ENCODE peak calls at places on chromosome 16, in five cellular contexts. U is CD8-positive, alpha-beta T cell; H is Peyer's patch; F is foreskin fibroblast; Q is heart right ventricle. W is an unnamed sample.

GRCh38 chr16:58025351-58026138 is at the start of gene MMP15:
- DNase-seq in Q (peak), H (peak), F (peak), U (peak), W (peak)

GRCh38 chr16:54931757-54932660 is 1.3 kb downstream of the IRX5 start:
- DNase-seq in F (no peak), U (no peak), H (no peak), Q (no peak), W (no peak)

GRCh38 chr16:4968879-4969278 is 10.7 kb downstream of the SEC14L5 start:
- DNase-seq in F (no peak), Q (no peak), U (no peak), H (no peak), W (no peak)

GRCh38 chr16:21619765-21620462 is 20.5 kb downstream of the METTL9 start:
- DNase-seq in H (no peak), U (no peak), F (no peak), Q (no peak), W (no peak)

GRCh38 chr16:31382485-31383161 is 10.5 kb upstream of the ITGAD start:
- DNase-seq in Q (peak), U (peak), F (peak), H (peak), W (peak)

GRCh38 chr16:65728172-65728571 is 606.3 kb upstream of the CDH11 start:
- DNase-seq in Q (peak), F (no peak), U (no peak), H (no peak), W (no peak)

GRCh38 chr16:69703638-69704037 is 22.7 kb downstream of the NQO1 start:
- DNase-seq in Q (no peak), U (no peak), H (no peak), F (no peak), W (no peak)

GRCh38 chr16:19804538-19805323 is 79.9 kb downstream of the GPRC5B start:
- DNase-seq in H (peak), F (no peak), U (peak), Q (peak), W (peak)

GRCh38 chr16:27221576-27222498 is 18.5 kb downstream of the KDM8 start:
- DNase-seq in Q (peak), U (no peak), H (no peak), F (peak), W (peak)

GRCh38 chr16:35176449-35176848 is 1717.0 kb downstream of the TP53TG3F start:
- DNase-seq in U (no peak), H (no peak), Q (peak), F (no peak), W (no peak)

GRCh38 chr16:49019081-49019633 is 262.5 kb downstream of the CBLN1 start:
- DNase-seq in Q (no peak), F (peak), H (no peak), U (no peak), W (no peak)

GRCh38 chr16:58012481-58012880 is 11.3 kb downstream of the USB1 start:
- DNase-seq in Q (no peak), U (no peak), H (no peak), F (no peak), W (no peak)

GRCh38 chr16:79800016-79800608 is 199.6 kb upstream of the MAF start:
- DNase-seq in Q (no peak), U (no peak), F (no peak), H (no peak), W (no peak)

GRCh38 chr16:51507286-51507685 is 356.2 kb upstream of the SALL1 start:
- DNase-seq in H (no peak), U (no peak), F (no peak), Q (no peak), W (no peak)

GRCh38 chr16:23101012-23101550 is 48.2 kb downstream of the USP31 start:
- DNase-seq in Q (no peak), U (no peak), H (no peak), F (no peak), W (no peak)

GRCh38 chr16:17307501-17307900 is 163.3 kb downstream of the XYLT1 start:
- DNase-seq in H (no peak), Q (no peak), U (no peak), F (no peak), W (no peak)

GRCh38 chr16:53922067-53922804 is 218.3 kb downstream of the FTO start:
- DNase-seq in F (no peak), Q (no peak), H (no peak), U (no peak), W (no peak)
- H3K4me3 ChIP-seq in F (no peak), Q (no peak), H (no peak), U (no peak), W (no peak)

DNA sequence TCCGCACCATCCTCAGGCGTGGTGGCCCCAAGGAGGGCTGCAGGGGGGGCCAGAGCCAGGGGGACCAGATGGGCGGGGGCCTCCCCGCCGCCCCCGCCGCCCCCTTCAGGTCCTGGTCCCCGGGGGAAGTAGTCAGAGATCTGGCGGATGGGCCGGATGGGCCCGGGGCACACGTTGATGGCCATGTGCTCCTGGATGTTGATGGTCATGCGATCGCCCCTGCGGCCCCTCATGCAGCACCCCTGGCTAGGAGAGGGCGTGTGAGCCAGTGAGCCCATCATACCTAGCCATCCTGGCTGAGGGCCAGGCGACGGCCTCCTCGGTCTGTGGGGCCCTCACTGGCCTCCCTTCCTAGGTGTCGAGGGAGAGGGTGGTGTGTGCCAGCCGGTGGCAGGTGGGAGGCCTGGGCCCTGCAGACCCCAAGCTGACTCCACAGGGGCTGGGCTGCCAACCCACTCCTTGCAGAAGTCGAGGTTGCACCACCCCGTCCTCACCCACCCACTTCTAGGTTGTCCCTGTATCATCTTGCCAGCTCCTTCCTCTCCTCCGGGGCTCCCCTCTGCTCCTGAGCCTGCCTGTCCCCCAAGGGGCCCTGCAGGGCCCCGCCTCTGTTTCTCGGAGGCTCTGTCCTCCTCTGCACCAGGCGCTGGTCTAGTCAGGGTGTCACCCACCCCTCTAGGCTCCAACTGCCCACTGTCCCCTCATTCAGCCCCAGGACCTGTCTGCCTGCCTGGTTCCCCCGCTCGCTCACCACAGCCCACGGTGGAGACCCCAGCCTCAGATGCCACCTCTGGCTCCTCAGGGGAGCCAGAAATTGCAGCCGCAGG is 624 bp downstream of the DOC2A start:
- DNase-seq in F (no peak), Q (no peak), H (no peak), U (no peak), W (no peak)
- H3K4me3 ChIP-seq in F (no peak), Q (peak), H (peak), U (peak), W (peak)

GRCh38 chr16:67431077-67431804 is at the start of gene HSD11B2:
- DNase-seq in Q (no peak), F (peak), H (peak), U (no peak), W (no peak)
- H3K4me3 ChIP-seq in Q (peak), F (peak), H (peak), U (peak), W (peak)

DNA sequence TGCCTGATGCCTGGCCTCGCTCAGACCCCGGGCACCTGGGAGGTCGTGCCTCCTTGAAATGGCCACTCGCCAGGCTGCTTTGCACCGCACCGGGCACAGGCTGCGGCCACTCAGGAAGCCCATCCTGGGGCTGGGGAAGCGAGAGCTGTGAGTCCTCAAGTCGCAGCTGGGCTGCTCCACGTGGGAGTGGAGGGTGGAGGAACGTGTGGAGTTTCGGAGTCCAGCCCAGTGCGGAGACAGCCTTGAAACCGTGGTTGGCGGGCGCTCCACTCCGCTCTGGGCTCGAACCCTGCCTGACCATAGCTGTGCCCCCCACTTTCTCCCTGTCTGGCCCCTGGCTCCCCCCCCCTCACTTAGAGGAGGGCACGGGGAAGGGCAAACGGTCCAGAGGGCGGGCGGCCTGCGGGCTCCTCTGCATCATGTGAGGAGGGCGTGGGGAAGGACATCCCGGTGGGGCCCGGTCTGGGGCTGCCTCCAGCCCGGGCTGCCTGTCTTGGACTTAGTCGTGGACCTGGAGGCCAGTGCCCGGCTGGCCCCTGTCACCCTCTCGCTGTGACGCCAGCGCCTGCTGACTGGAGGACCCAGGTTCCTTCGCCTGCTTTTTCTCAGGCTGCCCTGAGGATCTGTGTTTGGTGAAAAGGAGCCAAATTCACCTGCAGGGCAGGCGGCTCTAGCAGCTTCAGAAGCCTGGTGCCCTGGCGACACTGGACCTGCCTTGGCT is 2.5 kb downstream of the UBE2I start:
- DNase-seq in U (no peak), F (peak), Q (peak), H (no peak), W (no peak)
- H3K4me3 ChIP-seq in U (peak), F (peak), Q (peak), H (peak), W (peak)

GRCh38 chr16:86039606-86040005 is 140.6 kb downstream of the IRF8 start:
- DNase-seq in F (no peak), U (no peak), H (no peak), Q (no peak), W (peak)

GRCh38 chr16:86035906-86036305 is 136.9 kb downstream of the IRF8 start:
- DNase-seq in H (no peak), U (no peak), Q (no peak), F (no peak), W (peak)

GRCh38 chr16:86038923-86039310 is 140.0 kb downstream of the IRF8 start:
- DNase-seq in H (no peak), U (no peak), F (no peak), Q (no peak), W (no peak)

GRCh38 chr16:86040496-86040895 is 141.5 kb downstream of the IRF8 start:
- DNase-seq in U (no peak), Q (no peak), H (no peak), F (no peak), W (peak)

GRCh38 chr16:86037999-86038922 is 139.3 kb downstream of the IRF8 start:
- DNase-seq in Q (no peak), H (no peak), U (no peak), F (no peak), W (peak)
- H3K4me3 ChIP-seq in Q (no peak), H (no peak), U (no peak), F (no peak), W (no peak)

DNA sequence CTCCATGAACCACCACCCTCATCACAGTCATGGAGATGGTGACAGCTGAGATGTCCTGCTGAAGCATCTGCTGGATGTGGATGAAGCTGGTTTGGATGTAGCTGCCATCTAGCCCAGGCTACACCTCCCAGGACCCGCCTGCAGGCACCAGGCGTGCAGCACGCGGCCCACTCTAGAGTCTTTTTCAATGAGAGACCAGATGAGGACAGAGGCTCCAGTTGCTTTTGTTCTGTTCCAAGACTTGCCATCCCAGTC is 102.1 kb downstream of the ZNF778 start:
- DNase-seq in Q (no peak), U (no peak), F (no peak), H (no peak), W (no peak)
- H3K4me3 ChIP-seq in Q (no peak), U (no peak), F (peak), H (no peak), W (peak)

GRCh38 chr16:78522327-78522726 is 422.9 kb downstream of the WWOX start:
- DNase-seq in U (no peak), H (no peak), F (no peak), Q (no peak), W (no peak)

GRCh38 chr16:78524066-78524595 is 424.7 kb downstream of the WWOX start:
- DNase-seq in H (no peak), U (no peak), Q (no peak), F (no peak), W (no peak)

GRCh38 chr16:78520470-78520869 is 421.0 kb downstream of the WWOX start:
- DNase-seq in U (no peak), Q (no peak), F (no peak), H (no peak), W (no peak)

GRCh38 chr16:78519896-78520295 is 420.4 kb downstream of the WWOX start:
- DNase-seq in Q (no peak), H (no peak), U (no peak), F (no peak), W (no peak)

DNA sequence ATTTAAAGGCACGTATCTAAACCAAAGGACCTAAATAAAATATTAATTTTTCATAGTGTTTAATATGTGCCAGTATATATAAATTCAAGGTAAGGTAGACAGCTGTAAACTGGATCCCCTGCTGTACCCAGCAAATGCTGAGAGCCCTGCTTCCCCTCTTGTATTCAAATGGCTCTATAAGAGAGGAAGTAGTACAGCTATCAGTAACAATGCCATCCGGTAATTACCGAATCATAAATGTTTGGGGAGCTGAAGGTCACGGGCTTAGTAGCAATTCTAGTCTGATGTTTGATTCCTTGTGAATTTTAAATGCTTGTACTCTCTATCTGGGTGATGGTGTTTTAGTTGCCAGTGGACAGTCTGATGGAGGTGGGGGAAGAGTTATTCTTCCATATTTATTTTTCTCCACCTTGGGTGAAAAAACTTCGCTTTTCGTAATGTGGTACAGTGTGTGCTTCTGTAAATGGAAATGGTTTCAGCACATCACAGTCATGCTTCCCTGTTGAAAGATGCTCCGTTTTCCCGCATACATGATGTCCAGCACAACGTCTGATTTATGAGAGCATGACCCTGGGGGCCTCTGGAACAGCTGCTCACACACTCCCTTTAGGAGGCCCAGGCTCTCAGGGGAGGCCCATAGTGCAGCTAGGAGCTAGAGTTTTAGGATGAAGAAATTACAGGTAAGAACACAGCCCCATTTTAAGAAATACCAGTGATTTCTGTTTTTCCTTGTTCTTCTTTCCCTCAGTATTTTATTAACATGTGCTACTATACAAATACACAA is 423.9 kb downstream of the WWOX start:
- DNase-seq in H (no peak), Q (no peak), U (no peak), F (no peak), W (no peak)
- H3K4me3 ChIP-seq in H (no peak), Q (no peak), U (no peak), F (no peak), W (no peak)

GRCh38 chr16:50265716-50266336 is 525 bp upstream of the ADCY7 start:
- DNase-seq in F (no peak), Q (no peak), H (no peak), U (no peak), W (no peak)
- H3K4me3 ChIP-seq in F (peak), Q (peak), H (peak), U (peak), W (peak)

GRCh38 chr16:81237942-81238295 is 570 bp upstream of the BCO1 start:
- DNase-seq in Q (no peak), F (no peak), H (no peak), U (no peak), W (no peak)
- H3K4me3 ChIP-seq in Q (no peak), F (peak), H (peak), U (no peak), W (no peak)